ENCODE peak calls at places on chromosomes 4 and X, in seven cellular contexts. One of them, this sample, is unnamed.

GRCh38 chrX:4787971-4788370 is 1074.5 kb upstream of the PRKX start:
- DNase-seq in GM12878: no peak
- DNase-seq in Panc1: no peak
- DNase-seq in SK-N-SH: no peak
- DNase-seq in H1: no peak
- DNase-seq in HepG2: no peak
- DNase-seq in HCT116: no peak
- DNase-seq in this sample: no peak

GRCh38 chr4:120317713-120318112 is 251.1 kb upstream of the MAD2L1 start:
- DNase-seq in HCT116: no peak
- DNase-seq in Panc1: no peak
- DNase-seq in GM12878: no peak
- DNase-seq in SK-N-SH: no peak
- DNase-seq in HepG2: no peak
- DNase-seq in H1: no peak
- DNase-seq in this sample: no peak

GRCh38 chrX:149825424-149825823 is 43.7 kb downstream of the MAGEA9 start:
- DNase-seq in HepG2: peak
- DNase-seq in SK-N-SH: peak
- DNase-seq in Panc1: no peak
- DNase-seq in H1: peak
- DNase-seq in HCT116: peak
- DNase-seq in GM12878: no peak
- DNase-seq in this sample: peak

GRCh38 chrX:32868524-32868895 is 342.8 kb downstream of the DMD start:
- DNase-seq in H1: no peak
- DNase-seq in SK-N-SH: no peak
- DNase-seq in Panc1: no peak
- DNase-seq in GM12878: no peak
- DNase-seq in HepG2: no peak
- DNase-seq in HCT116: no peak
- DNase-seq in this sample: no peak

GRCh38 chr4:38568768-38569167 is 95.2 kb upstream of the KLF3 start:
- DNase-seq in H1: no peak
- DNase-seq in Panc1: no peak
- DNase-seq in SK-N-SH: no peak
- DNase-seq in HepG2: no peak
- DNase-seq in GM12878: no peak
- DNase-seq in HCT116: no peak
- DNase-seq in this sample: no peak

GRCh38 chrX:74118503-74118902 is 185.5 kb upstream of the ZCCHC13 start:
- DNase-seq in HepG2: no peak
- DNase-seq in HCT116: no peak
- DNase-seq in H1: no peak
- DNase-seq in GM12878: no peak
- DNase-seq in SK-N-SH: no peak
- DNase-seq in Panc1: no peak
- DNase-seq in this sample: no peak

GRCh38 chr4:52265781-52266525 is 214.8 kb downstream of the SPATA18 start:
- DNase-seq in HCT116: no peak
- DNase-seq in HepG2: no peak
- DNase-seq in SK-N-SH: no peak
- DNase-seq in GM12878: no peak
- DNase-seq in Panc1: no peak
- DNase-seq in H1: no peak
- DNase-seq in this sample: no peak

GRCh38 chr4:15104825-15105224 is 102.5 kb downstream of the CPEB2 start:
- DNase-seq in HepG2: no peak
- DNase-seq in H1: no peak
- DNase-seq in Panc1: no peak
- DNase-seq in GM12878: no peak
- DNase-seq in SK-N-SH: no peak
- DNase-seq in HCT116: no peak
- DNase-seq in this sample: no peak

GRCh38 chr4:123783936-123784335 is 387.3 kb downstream of the SPRY1 start:
- DNase-seq in SK-N-SH: no peak
- DNase-seq in Panc1: no peak
- DNase-seq in HCT116: no peak
- DNase-seq in GM12878: no peak
- DNase-seq in HepG2: no peak
- DNase-seq in H1: no peak
- DNase-seq in this sample: no peak

DNA sequence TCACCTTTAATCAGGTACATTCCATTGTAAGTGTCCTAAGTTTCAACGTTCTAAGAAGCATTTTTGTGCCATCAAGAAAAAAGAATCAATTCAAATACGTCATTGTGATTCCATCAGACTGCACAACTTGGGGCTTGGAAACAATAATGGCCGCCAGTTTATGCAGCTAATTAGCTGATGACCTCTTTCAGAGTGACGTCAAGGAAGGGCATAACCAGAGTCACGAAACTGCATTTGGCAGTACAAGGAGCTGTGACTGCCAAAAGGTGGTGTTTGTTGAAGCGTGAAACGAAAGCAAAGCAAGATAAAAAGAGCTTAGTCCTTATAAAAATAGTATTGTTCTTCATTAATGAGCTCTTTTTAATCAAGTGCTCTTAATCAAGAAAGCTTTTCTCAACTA is 81.1 kb upstream of the SH3RF1 start:
- DNase-seq in GM12878: no peak
- DNase-seq in Panc1: no peak
- DNase-seq in SK-N-SH: no peak
- DNase-seq in H1: no peak
- DNase-seq in HCT116: no peak
- DNase-seq in HepG2: no peak
- DNase-seq in this sample: no peak
- TF ChIP-seq SIN3A in GM12878: no peak
- TF ChIP-seq SIN3A in Panc1: no peak
- TF ChIP-seq SIN3A in SK-N-SH: no peak
- TF ChIP-seq SIN3A in H1: no peak
- TF ChIP-seq SIN3A in HCT116: no peak
- TF ChIP-seq SIN3A in HepG2: no peak
- TF ChIP-seq SIN3A in this sample: no peak

DNA sequence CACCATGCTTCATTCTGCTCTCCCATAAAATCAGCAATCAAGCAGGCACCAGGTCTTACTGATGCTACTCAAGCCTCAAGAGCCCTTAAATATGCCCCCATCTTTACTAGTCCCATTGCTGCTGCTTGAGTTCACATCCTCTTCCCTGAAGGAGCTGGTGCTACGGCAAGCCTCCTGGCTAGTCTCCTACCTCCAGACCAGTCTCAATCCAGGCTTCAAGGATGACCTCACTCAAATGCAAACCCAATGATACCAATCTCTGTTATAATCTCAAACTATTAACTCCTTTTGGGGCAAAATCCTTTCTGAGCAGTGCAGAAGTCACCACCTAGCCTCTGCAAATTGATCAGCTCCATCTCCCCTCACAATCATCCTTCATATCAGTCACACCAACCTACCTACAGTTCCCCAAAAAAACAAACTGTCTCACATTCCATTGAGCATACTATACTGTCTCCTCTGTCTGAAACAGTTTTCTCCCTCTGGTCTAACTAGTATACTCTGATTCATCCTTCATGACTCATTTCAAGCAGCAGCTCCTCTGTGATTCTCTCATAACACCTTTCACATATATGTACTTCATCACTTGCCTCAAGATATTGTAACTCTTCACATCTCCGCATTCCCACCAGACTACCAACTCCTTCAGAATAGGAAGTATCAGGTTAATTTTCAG is 30.0 kb downstream of the PAPSS1 start:
- DNase-seq in HepG2: peak
- DNase-seq in HCT116: peak
- DNase-seq in SK-N-SH: no peak
- DNase-seq in H1: no peak
- DNase-seq in Panc1: peak
- DNase-seq in GM12878: no peak
- DNase-seq in this sample: no peak
- TF ChIP-seq SIN3A in HepG2: no peak
- TF ChIP-seq SIN3A in HCT116: no peak
- TF ChIP-seq SIN3A in SK-N-SH: no peak
- TF ChIP-seq SIN3A in H1: no peak
- TF ChIP-seq SIN3A in Panc1: no peak
- TF ChIP-seq SIN3A in GM12878: no peak
- TF ChIP-seq SIN3A in this sample: no peak

GRCh38 chr4:83276299-83277040 is 8.1 kb downstream of the COQ2 start:
- DNase-seq in Panc1: no peak
- DNase-seq in HepG2: no peak
- DNase-seq in GM12878: no peak
- DNase-seq in H1: no peak
- DNase-seq in SK-N-SH: no peak
- DNase-seq in HCT116: no peak
- DNase-seq in this sample: no peak

GRCh38 chr4:83267835-83268475 is 16.6 kb downstream of the COQ2 start:
- DNase-seq in HCT116: no peak
- DNase-seq in Panc1: no peak
- DNase-seq in H1: no peak
- DNase-seq in GM12878: no peak
- DNase-seq in SK-N-SH: no peak
- DNase-seq in HepG2: no peak
- DNase-seq in this sample: no peak

GRCh38 chr4:83269256-83269655 is 15.3 kb downstream of the COQ2 start:
- DNase-seq in Panc1: no peak
- DNase-seq in SK-N-SH: no peak
- DNase-seq in HepG2: no peak
- DNase-seq in HCT116: no peak
- DNase-seq in H1: no peak
- DNase-seq in GM12878: no peak
- DNase-seq in this sample: no peak

GRCh38 chr4:83268491-83268890 is 16.1 kb downstream of the COQ2 start:
- DNase-seq in H1: no peak
- DNase-seq in SK-N-SH: no peak
- DNase-seq in HCT116: no peak
- DNase-seq in HepG2: no peak
- DNase-seq in Panc1: no peak
- DNase-seq in GM12878: no peak
- DNase-seq in this sample: no peak

DNA sequence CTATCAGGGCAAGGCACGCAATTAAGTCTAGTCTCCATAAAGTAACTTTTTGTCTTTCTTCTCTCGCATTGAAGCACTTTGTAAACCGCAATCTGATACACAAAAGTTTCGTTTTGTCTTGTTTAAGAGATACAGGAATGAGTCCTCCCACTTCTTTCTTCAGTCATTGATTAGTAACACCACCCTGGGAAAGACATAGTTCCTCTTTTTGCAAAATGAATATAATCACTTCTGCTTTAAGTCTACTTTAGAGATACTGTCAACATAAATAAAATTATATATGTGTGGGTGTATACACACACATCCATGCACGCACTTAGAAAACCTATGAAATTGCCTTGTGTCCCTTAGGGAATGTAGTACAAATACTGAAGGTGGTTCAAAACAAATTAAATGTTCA is 11.7 kb downstream of the COQ2 start:
- DNase-seq in SK-N-SH: no peak
- DNase-seq in HepG2: no peak
- DNase-seq in Panc1: no peak
- DNase-seq in GM12878: peak
- DNase-seq in H1: no peak
- DNase-seq in HCT116: no peak
- DNase-seq in this sample: no peak
- TF ChIP-seq SIN3A in SK-N-SH: no peak
- TF ChIP-seq SIN3A in HepG2: no peak
- TF ChIP-seq SIN3A in Panc1: no peak
- TF ChIP-seq SIN3A in GM12878: no peak
- TF ChIP-seq SIN3A in H1: no peak
- TF ChIP-seq SIN3A in HCT116: no peak
- TF ChIP-seq SIN3A in this sample: no peak

GRCh38 chrX:57817302-57817701 is 93.0 kb downstream of the ZXDA start:
- DNase-seq in H1: no peak
- DNase-seq in Panc1: no peak
- DNase-seq in GM12878: no peak
- DNase-seq in SK-N-SH: no peak
- DNase-seq in HCT116: no peak
- DNase-seq in HepG2: no peak
- DNase-seq in this sample: peak

GRCh38 chrX:57822398-57822797 is 87.9 kb downstream of the ZXDA start:
- DNase-seq in HepG2: no peak
- DNase-seq in Panc1: no peak
- DNase-seq in SK-N-SH: no peak
- DNase-seq in HCT116: no peak
- DNase-seq in GM12878: no peak
- DNase-seq in H1: no peak
- DNase-seq in this sample: no peak

GRCh38 chrX:57821703-57822375 is 88.4 kb downstream of the ZXDA start:
- DNase-seq in H1: no peak
- DNase-seq in HCT116: peak
- DNase-seq in GM12878: peak
- DNase-seq in SK-N-SH: peak
- DNase-seq in HepG2: peak
- DNase-seq in Panc1: no peak
- DNase-seq in this sample: peak
- TF ChIP-seq SIN3A in H1: no peak
- TF ChIP-seq SIN3A in HCT116: no peak
- TF ChIP-seq SIN3A in GM12878: no peak
- TF ChIP-seq SIN3A in SK-N-SH: no peak
- TF ChIP-seq SIN3A in HepG2: no peak
- TF ChIP-seq SIN3A in Panc1: no peak
- TF ChIP-seq SIN3A in this sample: no peak

DNA sequence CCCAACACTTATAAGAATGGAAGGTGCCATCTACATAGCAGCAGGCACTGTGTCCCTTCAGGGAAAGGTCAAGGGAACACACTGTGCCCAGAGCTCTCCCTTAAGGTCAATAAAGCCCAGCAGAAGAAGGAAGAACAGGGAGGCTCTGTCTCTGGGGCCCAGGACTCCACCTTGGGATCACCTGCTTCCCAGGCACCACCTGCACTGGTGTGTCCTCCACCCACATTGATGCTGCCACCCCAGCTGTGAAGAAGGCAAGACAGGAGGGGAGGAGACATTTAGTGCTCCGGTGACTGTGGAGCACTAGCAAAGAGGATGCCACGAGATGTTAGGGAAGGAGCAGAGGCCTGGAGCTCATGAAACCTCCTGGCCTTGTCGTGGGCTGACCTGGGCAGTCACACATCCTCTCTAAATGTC is 53.4 kb downstream of the FHDC1 start:
- DNase-seq in SK-N-SH: no peak
- DNase-seq in GM12878: no peak
- DNase-seq in Panc1: no peak
- DNase-seq in HepG2: no peak
- DNase-seq in HCT116: no peak
- DNase-seq in H1: no peak
- DNase-seq in this sample: no peak
- TF ChIP-seq SIN3A in SK-N-SH: no peak
- TF ChIP-seq SIN3A in GM12878: no peak
- TF ChIP-seq SIN3A in Panc1: no peak
- TF ChIP-seq SIN3A in HepG2: no peak
- TF ChIP-seq SIN3A in HCT116: no peak
- TF ChIP-seq SIN3A in H1: no peak
- TF ChIP-seq SIN3A in this sample: no peak

DNA sequence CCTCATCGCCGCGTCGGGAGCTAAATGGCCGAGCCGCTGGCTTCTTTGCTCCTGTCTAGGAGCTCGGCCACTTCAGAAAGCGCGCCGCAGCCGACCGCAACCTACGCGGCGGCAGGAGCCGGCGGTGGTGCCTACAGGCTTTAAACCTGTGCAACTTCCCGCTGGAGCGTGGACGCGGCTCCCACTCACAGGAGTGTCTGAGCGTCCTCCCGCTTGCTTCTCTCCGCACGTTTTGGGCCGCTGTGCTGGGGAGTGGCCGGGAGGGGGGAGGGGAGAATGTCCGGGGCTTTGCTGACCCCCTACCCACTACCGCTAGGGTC is 1.0 kb downstream of the NHSL2 start:
- DNase-seq in Panc1: no peak
- DNase-seq in SK-N-SH: no peak
- DNase-seq in HCT116: no peak
- DNase-seq in H1: no peak
- DNase-seq in GM12878: no peak
- DNase-seq in HepG2: no peak
- DNase-seq in this sample: no peak
- TF ChIP-seq SIN3A in Panc1: no peak
- TF ChIP-seq SIN3A in SK-N-SH: no peak
- TF ChIP-seq SIN3A in HCT116: no peak
- TF ChIP-seq SIN3A in H1: no peak
- TF ChIP-seq SIN3A in GM12878: no peak
- TF ChIP-seq SIN3A in HepG2: no peak
- TF ChIP-seq SIN3A in this sample: no peak

This sample was measured in K562.